ENCODE peak calls at places on chromosomes 13 and 19, in six cellular contexts. E is K562, L is HepG2, U is H1, I is GM12891, R is GM12878. B is an unnamed sample.
A peak's percentile ranks its signal among the peaks of the same experiment; 100 is the strongest.

GRCh38 chr19:33691736-33692135 is 70.0 kb downstream of the CHST8 start:
- DNase-seq in R (no peak), I (no peak), E (no peak), L (no peak), U (no peak), B (no peak)

GRCh38 chr19:8530061-8530679 is 16.2 kb upstream of the ZNF414 start:
- DNase-seq in I (no peak), E (no peak), L (no peak), R (no peak), U (no peak), B (no peak)

GRCh38 chr13:44575741-44576395 is at the start of gene TSC22D1:
- DNase-seq in E (no peak), U (no peak), I (peak; percentile 14), L (no peak), R (no peak), B (peak; percentile 23)

GRCh38 chr19:55305491-55305890 is 19.6 kb downstream of the TMEM150B start:
- DNase-seq in I (peak; percentile 59), L (no peak), E (peak; percentile 80), R (no peak), U (no peak), B (peak; percentile 56)

GRCh38 chr19:47020992-47021496 is 1.4 kb downstream of the NPAS1 start:
- DNase-seq in E (peak; percentile 73), U (no peak), R (no peak), I (no peak), L (no peak), B (no peak)

GRCh38 chr13:108031859-108032258 is 183.5 kb downstream of the LIG4 start:
- DNase-seq in E (no peak), L (no peak), U (no peak), I (no peak), R (no peak), B (no peak)

GRCh38 chr19:14073925-14074838 is 1.6 kb downstream of the MISP3 start:
- DNase-seq in L (no peak), R (no peak), I (no peak), U (no peak), E (peak; percentile 38), B (no peak)

GRCh38 chr19:11375143-11375948 is 880 bp downstream of the SWSAP1 start:
- DNase-seq in R (no peak), L (peak; percentile 31), I (no peak), E (no peak), U (no peak), B (no peak)

GRCh38 chr13:72504026-72504925 is 223.2 kb downstream of the MZT1 start:
- DNase-seq in U (no peak), R (no peak), L (no peak), E (no peak), I (no peak), B (no peak)

GRCh38 chr13:28429096-28429495 is 65.8 kb downstream of the FLT1 start:
- DNase-seq in L (no peak), U (no peak), I (no peak), R (no peak), E (no peak), B (no peak)

GRCh38 chr13:20099319-20099718 is 61.5 kb downstream of the GJA3 start:
- DNase-seq in U (no peak), R (no peak), I (no peak), E (no peak), L (no peak), B (no peak)

GRCh38 chr13:49124693-49125304 is 95.3 kb upstream of the MLNR start:
- DNase-seq in R (no peak), L (no peak), I (no peak), U (no peak), E (no peak), B (no peak)

GRCh38 chr13:112177889-112178288 is 110.9 kb downstream of the SOX1 start:
- DNase-seq in E (no peak), L (no peak), U (no peak), R (no peak), I (no peak), B (no peak)

GRCh38 chr13:92196566-92197256 is 798.3 kb downstream of the GPC5 start:
- DNase-seq in I (no peak), L (no peak), R (no peak), E (no peak), U (no peak), B (no peak)

GRCh38 chr19:7742575-7742974 is 4.8 kb downstream of the CD209 start:
- DNase-seq in L (no peak), R (no peak), I (no peak), U (no peak), E (peak; percentile 57), B (no peak)

GRCh38 chr13:113545455-113545930 is 39.1 kb upstream of the TFDP1 start:
- DNase-seq in I (no peak), R (no peak), L (no peak), E (no peak), U (no peak), B (no peak)

GRCh38 chr13:74770361-74770760 is 636.2 kb upstream of the KLF12 start:
- DNase-seq in L (no peak), E (no peak), I (no peak), R (no peak), U (no peak), B (no peak)

GRCh38 chr19:6480843-6481415 is 658 bp downstream of the DENND1C start:
- DNase-seq in U (no peak), I (no peak), R (no peak), L (no peak), E (no peak), B (no peak)

GRCh38 chr19:2039082-2039958 is 11.7 kb downstream of the MKNK2 start:
- DNase-seq in R (no peak), U (no peak), I (no peak), L (no peak), E (peak; percentile 35), B (no peak)

GRCh38 chr19:35204799-35205732 is 23.5 kb downstream of the FAM187B start:
- DNase-seq in I (peak; percentile 32), E (no peak), R (peak; percentile 87), U (no peak), L (no peak), B (no peak)

GRCh38 chr13:33637978-33638743 is 179.8 kb upstream of the RFC3 start:
- DNase-seq in I (no peak), R (no peak), U (no peak), L (no peak), E (no peak), B (no peak)

GRCh38 chr19:31962565-31962996 is 382.8 kb upstream of the ZNF507 start:
- DNase-seq in L (peak; percentile 81), E (no peak), I (no peak), R (no peak), U (no peak), B (no peak)

GRCh38 chr19:21758296-21758695 is 9.1 kb downstream of the ZNF100 start:
- DNase-seq in U (no peak), L (no peak), R (no peak), I (no peak), E (no peak), B (no peak)

GRCh38 chr13:29923554-29924481 is 73.4 kb upstream of the UBL3 start:
- DNase-seq in R (no peak), U (peak; percentile 77), I (peak; percentile 47), E (peak; percentile 73), L (peak; percentile 99), B (peak; percentile 52)

GRCh38 chr13:29926077-29926476 is 75.7 kb upstream of the UBL3 start:
- DNase-seq in L (no peak), I (no peak), E (no peak), R (no peak), U (no peak), B (no peak)

GRCh38 chr13:29924482-29924884 is 74.1 kb upstream of the UBL3 start:
- DNase-seq in E (no peak), I (no peak), U (no peak), R (no peak), L (peak; percentile 44), B (no peak)

GRCh38 chr13:29924951-29925350 is 74.5 kb upstream of the UBL3 start:
- DNase-seq in E (no peak), U (no peak), R (no peak), L (no peak), I (no peak), B (no peak)

GRCh38 chr13:29925457-29925856 is 75.0 kb upstream of the UBL3 start:
- DNase-seq in E (no peak), U (no peak), R (no peak), L (peak; percentile 89), I (no peak), B (no peak)
- TF ChIP-seq POLR2AphosphoS5 in E (no peak), U (no peak), R (no peak), L (no peak), I (no peak), B (no peak)

DNA sequence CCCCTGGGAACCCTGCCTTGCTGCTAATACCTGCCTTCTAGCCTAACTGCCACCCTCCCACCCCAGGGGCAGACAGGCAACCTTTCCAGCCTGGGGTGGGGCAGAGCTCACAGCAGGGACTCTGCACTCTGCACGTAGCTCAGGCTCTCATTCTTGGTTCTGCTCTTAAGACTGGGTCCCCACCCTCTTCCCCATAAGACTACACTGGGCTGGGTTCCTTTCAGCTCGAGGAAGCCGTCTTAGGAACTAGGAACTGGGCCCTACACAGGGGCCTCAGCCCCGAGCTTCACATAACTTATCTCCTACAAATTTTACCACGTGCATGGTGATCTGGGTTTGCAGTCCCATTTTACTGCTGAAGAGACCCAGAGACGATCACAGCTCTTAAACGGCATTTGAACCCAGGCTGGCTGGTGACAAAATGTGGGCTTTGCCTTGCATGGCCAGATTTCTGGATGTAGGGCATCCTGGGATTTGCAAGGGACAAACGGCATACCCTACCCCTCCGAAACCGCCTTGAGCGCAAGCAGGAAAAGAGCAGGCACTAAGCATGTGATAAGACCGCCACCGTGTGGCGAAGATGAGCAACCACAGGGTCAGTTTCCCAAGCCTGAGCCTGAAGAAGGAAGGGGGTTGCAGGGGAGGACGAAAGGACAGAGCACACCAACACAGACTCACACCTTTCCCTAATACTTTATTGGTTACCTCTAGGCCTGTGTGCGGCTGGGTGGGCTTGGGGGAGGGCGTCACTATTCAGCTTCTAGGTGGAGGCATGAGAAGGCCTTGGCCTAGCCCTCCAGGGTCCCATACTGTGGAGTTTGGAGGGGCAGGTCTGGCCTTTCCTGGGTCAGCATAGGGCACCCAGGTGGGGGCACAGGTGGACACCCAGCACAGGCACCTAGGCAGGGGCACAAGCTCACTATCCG is 5.1 kb downstream of the JUNB start:
- DNase-seq in U (no peak), I (no peak), R (no peak), L (peak; percentile 68), E (peak; percentile 54), B (no peak)
- TF ChIP-seq POLR2A in U (no peak), I (no peak), R (peak; percentile 48), L (peak; percentile 22), E (peak; percentile 30), B (no peak)

GRCh38 chr19:38650180-38650775 is 2.8 kb downstream of the ACTN4 start:
- DNase-seq in U (no peak), I (no peak), R (no peak), E (no peak), L (no peak), B (no peak)
- TF ChIP-seq TAF1 in U (no peak), I (no peak), R (no peak), E (no peak), L (no peak), B (no peak)

DNA sequence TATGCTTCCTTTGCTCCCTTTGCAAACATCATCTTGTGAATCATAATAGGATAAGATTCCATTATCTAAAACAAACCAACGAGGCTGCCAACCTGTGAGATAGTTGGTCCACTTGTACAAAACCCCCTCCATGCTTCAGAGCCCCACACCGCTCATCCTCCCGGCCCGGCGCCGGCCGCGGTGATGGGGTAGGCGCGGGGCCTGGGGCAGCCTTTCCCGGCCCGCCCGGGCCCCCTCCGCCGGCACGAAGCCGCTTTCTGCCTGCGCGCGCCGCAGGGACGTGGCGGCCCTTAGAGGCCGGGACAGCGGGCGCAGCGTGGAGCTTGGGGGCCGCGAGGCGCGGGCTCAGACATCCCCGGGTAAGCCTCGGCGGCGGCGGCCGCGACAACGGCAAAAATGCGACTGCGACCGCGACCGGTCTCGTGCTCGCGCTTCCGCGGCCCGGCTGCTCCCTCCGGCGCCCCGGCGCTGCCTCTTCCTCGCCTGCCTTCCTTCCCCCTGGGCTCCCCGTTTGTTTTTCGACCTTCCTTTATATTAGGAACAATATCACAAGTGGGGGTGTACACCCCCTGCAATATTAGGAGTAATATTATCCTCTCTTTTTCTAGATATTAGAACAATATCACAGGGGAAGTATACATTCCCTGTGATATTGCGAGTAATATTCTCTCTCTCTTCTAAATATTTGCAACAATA is 54.0 kb upstream of the CEACAM21 start:
- DNase-seq in R (no peak), L (no peak), E (no peak), I (no peak), U (no peak), B (no peak)
- TF ChIP-seq POLR2AphosphoS5 in R (no peak), L (no peak), E (no peak), I (no peak), U (no peak), B (no peak)